ENCODE peak calls at places on chromosomes 4 and X, in seven cellular contexts. O is right lobe of liver, V is transverse colon, E is aorta, H is right cardiac atrium, M is left lung, U is psoas muscle. I is an unnamed sample.

GRCh38 chrX:4850312-4850711 is 1136.9 kb upstream of the PRKX start:
- DNase-seq in O (no peak), V (no peak), E (no peak), H (no peak), M (no peak), U (no peak), I (no peak)

GRCh38 chrX:115339441-115340025 is 50.0 kb downstream of the LUZP4 start:
- DNase-seq in O (no peak), V (no peak), E (no peak), H (no peak), M (no peak), U (no peak), I (no peak)

GRCh38 chr4:112968456-112969159 is 80.8 kb upstream of the ANK2 start:
- DNase-seq in O (no peak), V (no peak), E (no peak), H (no peak), M (no peak), U (no peak), I (no peak)

GRCh38 chrX:9291666-9292065 is 173.2 kb upstream of the TBL1X start:
- DNase-seq in O (no peak), V (no peak), E (no peak), H (no peak), M (no peak), U (no peak), I (no peak)

GRCh38 chrX:110944323-110944761 is 148.7 kb upstream of the CHRDL1 start:
- DNase-seq in O (no peak), V (no peak), E (no peak), H (no peak), M (no peak), U (peak; percentile 12), I (no peak)

GRCh38 chr4:52016985-52017384 is 3.2 kb downstream of the LRRC66 start:
- DNase-seq in O (no peak), V (peak; percentile 21), E (no peak), H (no peak), M (no peak), U (no peak), I (no peak)

GRCh38 chrX:88830113-88830512 is 83.1 kb downstream of the CPXCR1 start:
- DNase-seq in O (no peak), V (no peak), E (no peak), H (no peak), M (no peak), U (no peak), I (no peak)

GRCh38 chr4:4862665-4863482 is 3.4 kb downstream of the MSX1 start:
- DNase-seq in O (no peak), V (no peak), E (no peak), H (peak; percentile 35), M (no peak), U (no peak), I (no peak)

GRCh38 chr4:22410645-22411247 is 105.1 kb downstream of the ADGRA3 start:
- DNase-seq in O (no peak), V (no peak), E (no peak), H (no peak), M (no peak), U (no peak), I (no peak)

GRCh38 chr4:95505149-95505548 is 43.6 kb downstream of the UNC5C start:
- DNase-seq in O (no peak), V (no peak), E (no peak), H (no peak), M (no peak), U (no peak), I (no peak)

GRCh38 chrX:69015156-69015555 is 150.1 kb downstream of the PJA1 start:
- DNase-seq in O (no peak), V (no peak), E (no peak), H (no peak), M (no peak), U (no peak), I (no peak)

GRCh38 chr4:57926311-57926710 is 816.1 kb upstream of the IGFBP7 start:
- DNase-seq in O (no peak), V (no peak), E (no peak), H (no peak), M (no peak), U (no peak), I (no peak)

GRCh38 chr4:158459085-158459820 is 62.4 kb upstream of the RXFP1 start:
- DNase-seq in O (no peak), V (no peak), E (no peak), H (no peak), M (no peak), U (no peak), I (no peak)
- H3K27ac ChIP-seq in O (no peak overlapping the region), V (no peak overlapping the region), E (no peak overlapping the region), H (no peak overlapping the region), M (no peak overlapping the region), U (no peak overlapping the region), I (no peak overlapping the region)

DNA sequence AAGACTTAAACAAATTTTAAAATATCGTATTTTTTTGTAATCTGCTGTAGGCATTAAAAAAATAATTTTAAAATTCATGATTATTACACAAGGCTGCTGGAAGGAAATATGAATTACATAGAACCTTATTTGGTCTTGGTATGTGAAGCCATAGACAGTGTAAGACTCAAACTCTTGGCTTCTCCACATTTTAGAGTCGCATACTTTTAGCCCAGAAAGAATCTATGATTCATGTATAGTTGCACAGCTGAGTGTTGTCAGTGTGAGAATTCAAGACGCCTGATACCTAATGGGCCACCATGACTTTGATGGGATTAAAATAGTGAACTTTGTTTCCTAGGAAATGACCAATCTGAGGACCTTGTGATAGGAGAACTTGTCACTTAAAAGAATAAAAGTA is 1.4 kb downstream of the INTU start:
- DNase-seq in O (no peak), V (no peak), E (no peak), H (no peak), M (no peak), U (no peak), I (no peak)
- H3K4me3 ChIP-seq in O (no peak overlapping the region), V (no peak overlapping the region), E (no peak overlapping the region), H (no peak overlapping the region), M (no peak overlapping the region), U (no peak overlapping the region), I (no peak overlapping the region)

GRCh38 chr4:1515763-1516162 is 109.5 kb upstream of the NKX1-1 start:
- DNase-seq in O (no peak), V (no peak), E (peak; percentile 36), H (no peak), M (no peak), U (peak; percentile 3), I (peak; percentile 34)

GRCh38 chr4:1515156-1515555 is 108.9 kb upstream of the NKX1-1 start:
- DNase-seq in O (no peak), V (no peak), E (no peak), H (no peak), M (no peak), U (no peak), I (peak; percentile 1)

GRCh38 chr4:1514612-1515011 is 108.4 kb upstream of the NKX1-1 start:
- DNase-seq in O (no peak), V (no peak), E (no peak), H (no peak), M (no peak), U (no peak), I (no peak)

GRCh38 chr4:1512738-1513660 is 106.8 kb upstream of the NKX1-1 start:
- DNase-seq in O (peak; percentile 61), V (peak; percentile 25), E (peak; percentile 78), H (no peak), M (no peak), U (peak; percentile 42), I (peak; percentile 77)

DNA sequence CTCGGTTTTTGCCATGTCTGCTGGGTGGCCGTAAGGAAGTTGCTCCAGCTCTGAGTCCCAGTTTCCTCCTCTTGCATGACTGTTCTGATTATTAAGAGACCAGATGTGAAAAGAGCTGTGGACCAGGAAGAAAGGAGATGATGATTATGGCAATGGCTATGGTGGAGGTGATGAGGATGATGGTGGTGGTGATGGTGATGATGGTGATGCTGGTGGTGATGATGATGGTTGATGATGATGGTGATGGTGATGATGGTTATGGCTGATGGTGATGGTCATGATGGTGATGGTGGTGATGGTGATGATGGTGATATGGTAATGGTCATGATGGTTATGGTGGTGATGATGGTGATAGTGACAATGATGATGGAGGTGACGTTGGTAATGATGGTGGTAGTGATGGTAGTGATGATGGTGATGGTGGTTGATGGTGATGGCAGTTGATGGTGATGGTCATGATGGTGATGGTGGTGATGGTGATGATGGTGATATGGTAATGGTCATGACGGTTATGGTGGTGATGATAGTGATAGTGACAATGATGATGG is 107.8 kb upstream of the NKX1-1 start:
- DNase-seq in O (no peak), V (no peak), E (no peak), H (no peak), M (no peak), U (no peak), I (no peak)
- H3K27me3 ChIP-seq in O (no peaks in the 10 kb centered on the region), V (peaks cover 61% of the 10 kb centered on the region), E (no peaks in the 10 kb centered on the region), H (no peaks in the 10 kb centered on the region), M (peaks cover 14% of the 10 kb centered on the region), U (peaks cover 8% of the 10 kb centered on the region), I (peaks cover 50% of the 10 kb centered on the region)

GRCh38 chr4:7859350-7859749 is 80.3 kb downstream of the AFAP1 start:
- DNase-seq in O (no peak), V (no peak), E (no peak), H (no peak), M (no peak), U (no peak), I (no peak)

GRCh38 chr4:7860600-7861158 is 79.0 kb downstream of the AFAP1 start:
- DNase-seq in O (no peak), V (no peak), E (no peak), H (no peak), M (no peak), U (no peak), I (no peak)

GRCh38 chr4:7862561-7863200 is 77.0 kb downstream of the AFAP1 start:
- DNase-seq in O (no peak), V (no peak), E (no peak), H (no peak), M (no peak), U (no peak), I (no peak)

GRCh38 chr4:7863911-7864681 is 75.6 kb downstream of the AFAP1 start:
- DNase-seq in O (no peak), V (no peak), E (no peak), H (no peak), M (no peak), U (no peak), I (no peak)

DNA sequence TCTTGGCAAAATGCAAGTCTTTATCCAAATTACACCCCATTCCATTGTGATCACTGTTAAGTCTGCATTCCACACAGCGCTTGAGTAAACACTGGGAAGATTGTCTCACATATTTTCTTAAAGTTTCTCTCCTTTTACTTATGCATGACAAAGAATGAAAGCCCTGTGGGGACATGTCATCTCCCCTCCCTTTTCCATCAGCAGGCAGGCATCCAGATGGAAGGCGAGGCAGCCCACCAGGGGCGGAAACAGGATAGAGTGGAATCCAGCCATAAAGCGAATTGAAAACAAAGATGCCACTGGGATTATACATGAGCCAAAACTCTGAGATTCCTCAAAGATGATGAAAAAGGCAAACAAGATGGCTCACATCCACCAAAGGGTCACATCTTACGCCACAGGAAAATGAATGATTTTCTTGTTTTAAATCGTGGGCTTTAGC is 78.2 kb downstream of the AFAP1 start:
- DNase-seq in O (no peak), V (no peak), E (no peak), H (peak; percentile 72), M (no peak), U (no peak), I (no peak)
- H3K27ac ChIP-seq in O (no peak overlapping the region), V (peak overlapping the region; percentile 7), E (no peak overlapping the region), H (no peak overlapping the region), M (no peak overlapping the region), U (no peak overlapping the region), I (no peak overlapping the region)

GRCh38 chrX:16124201-16124600 is 836 bp downstream of the GRPR start:
- DNase-seq in O (no peak), V (no peak), E (no peak), H (no peak), M (no peak), U (no peak), I (no peak)
- H3K4me3 ChIP-seq in O (no peak overlapping the region), V (no peak overlapping the region), E (no peak overlapping the region), H (no peak overlapping the region), M (no peak overlapping the region), U (no peak overlapping the region), I (no peak overlapping the region)

I was measured in upper lobe of right lung.